ENCODE peak calls at places on chromosomes 5 and 9, in eight cellular contexts. Y, D, E, L, I, Z, N and S are unnamed samples.

GRCh38 chr5:144915452-144915851 is 744.8 kb downstream of the KCTD16 start:
- DNase-seq in Y (no peak), D (no peak), E (no peak), L (no peak), I (no peak), Z (no peak), N (no peak), S (no peak)

GRCh38 chr5:43215073-43215631 is 23.1 kb downstream of the NIM1K start:
- DNase-seq in Y (no peak), D (no peak), E (no peak), L (no peak), I (peak), Z (no peak), N (no peak), S (no peak)

GRCh38 chr9:27205198-27205597 is 91.8 kb downstream of the EQTN start:
- DNase-seq in Y (no peak), D (no peak), E (no peak), L (no peak), I (no peak), Z (no peak), N (no peak), S (no peak)

GRCh38 chr9:91086657-91087563 is 274.8 kb downstream of the AUH start:
- DNase-seq in Y (no peak), D (no peak), E (no peak), L (no peak), I (no peak), Z (no peak), N (no peak), S (no peak)

GRCh38 chr5:134647750-134648424 is 698 bp upstream of the SEC24A start:
- DNase-seq in Y (no peak), D (no peak), E (no peak), L (no peak), I (peak), Z (peak), N (no peak), S (no peak)

GRCh38 chr5:53983568-53984465 is 326.6 kb downstream of the ARL15 start:
- DNase-seq in Y (no peak), D (no peak), E (no peak), L (no peak), I (peak), Z (no peak), N (no peak), S (no peak)

GRCh38 chr5:112917453-112918005 is 4.5 kb downstream of the REEP5 start:
- DNase-seq in Y (no peak), D (no peak), E (no peak), L (no peak), I (no peak), Z (no peak), N (no peak), S (peak)

GRCh38 chr9:88043647-88044046 is 69.3 kb upstream of the CDK20 start:
- DNase-seq in Y (no peak), D (no peak), E (no peak), L (no peak), I (no peak), Z (no peak), N (no peak), S (no peak)

GRCh38 chr5:16713386-16713928 is 96.7 kb upstream of the RETREG1 start:
- DNase-seq in Y (no peak), D (no peak), E (no peak), L (no peak), I (no peak), Z (no peak), N (no peak), S (no peak)

GRCh38 chr5:176652136-176652535 is 4.9 kb downstream of the TSPAN17 start:
- DNase-seq in Y (no peak), D (no peak), E (no peak), L (no peak), I (no peak), Z (no peak), N (no peak), S (no peak)

GRCh38 chr9:131227112-131228058 is 48.9 kb downstream of the FAM78A start:
- DNase-seq in Y (no peak), D (peak), E (no peak), L (no peak), I (no peak), Z (no peak), N (no peak), S (no peak)

GRCh38 chr5:59661939-59662615 is 231.4 kb downstream of the PDE4D start:
- DNase-seq in Y (peak), D (no peak), E (no peak), L (no peak), I (no peak), Z (no peak), N (no peak), S (no peak)

GRCh38 chr5:66814146-66814991 is 218.2 kb downstream of the MAST4 start:
- DNase-seq in Y (peak), D (no peak), E (no peak), L (peak), I (peak), Z (peak), N (no peak), S (no peak)

GRCh38 chr5:100772011-100772410 is 131.1 kb downstream of the ST8SIA4 start:
- DNase-seq in Y (no peak), D (no peak), E (no peak), L (no peak), I (no peak), Z (no peak), N (no peak), S (no peak)

GRCh38 chr9:7336356-7337075 is 463.1 kb downstream of the DMAC1 start:
- DNase-seq in Y (no peak), D (no peak), E (no peak), L (no peak), I (no peak), Z (no peak), N (no peak), S (no peak)

GRCh38 chr9:132543960-132544359 is 38.4 kb upstream of the BARHL1 start:
- DNase-seq in Y (no peak), D (no peak), E (no peak), L (no peak), I (no peak), Z (no peak), N (no peak), S (no peak)

GRCh38 chr9:37468620-37469019 is 3.4 kb upstream of the ZBTB5 start:
- DNase-seq in Y (no peak), D (no peak), E (no peak), L (no peak), I (no peak), Z (no peak), N (no peak), S (no peak)